ENCODE peak calls at places on chromosomes 1 and 21, in six cellular contexts. U, F, S, O, C and H are unnamed samples.

GRCh38 chr21:41750051-41750450 is 16.8 kb downstream of the RIPK4 start:
- DNase-seq in U (no peak), F (no peak), S (no peak), O (no peak), C (no peak), H (no peak)

GRCh38 chr21:15732290-15732995 is 2.7 kb downstream of the USP25 start:
- DNase-seq in U (peak), F (no peak), S (no peak), O (no peak), C (no peak), H (no peak)

GRCh38 chr21:34280389-34280795 is 83.4 kb upstream of the KCNE2 start:
- DNase-seq in U (no peak), F (no peak), S (no peak), O (no peak), C (peak), H (peak)

GRCh38 chr1:150619576-150620509 is 9.6 kb downstream of the ENSA start:
- DNase-seq in U (peak), F (peak), S (no peak), O (no peak), C (no peak), H (no peak)

GRCh38 chr1:171948491-171948890 is 107.2 kb downstream of the DNM3 start:
- DNase-seq in U (no peak), F (no peak), S (no peak), O (no peak), C (no peak), H (no peak)

GRCh38 chr1:41650176-41650519 is 165.7 kb upstream of the EDN2 start:
- DNase-seq in U (no peak), F (no peak), S (no peak), O (no peak), C (no peak), H (no peak)

GRCh38 chr1:226809785-226810571 is 60.4 kb upstream of the PSEN2 start:
- DNase-seq in U (no peak), F (no peak), S (no peak), O (no peak), C (no peak), H (no peak)

GRCh38 chr1:55313903-55314302 is 98.7 kb upstream of the USP24 start:
- DNase-seq in U (no peak), F (no peak), S (no peak), O (no peak), C (no peak), H (no peak)

GRCh38 chr1:153679337-153680119 is 1.0 kb downstream of the NPR1 start:
- DNase-seq in U (peak), F (no peak), S (no peak), O (no peak), C (no peak), H (peak)

GRCh38 chr1:64624446-64624766 is 120.5 kb upstream of the RAVER2 start:
- DNase-seq in U (no peak), F (no peak), S (no peak), O (no peak), C (no peak), H (no peak)

GRCh38 chr1:57443004-57443403 is 19.1 kb upstream of the DAB1 start:
- DNase-seq in U (no peak), F (no peak), S (no peak), O (no peak), C (no peak), H (no peak)

GRCh38 chr1:227899141-227899819 is 48.5 kb downstream of the WNT9A start:
- DNase-seq in U (no peak), F (no peak), S (no peak), O (no peak), C (peak), H (no peak)

GRCh38 chr1:1303736-1304135 is 4.0 kb downstream of the ACAP3 start:
- DNase-seq in U (no peak), F (no peak), S (no peak), O (no peak), C (no peak), H (no peak)

GRCh38 chr21:26965567-26966359 is 1.1 kb downstream of the ADAMTS5 start:
- DNase-seq in U (no peak), F (peak), S (peak), O (peak), C (peak), H (peak)

GRCh38 chr1:210366767-210367166 is 38.1 kb downstream of the HHAT start:
- DNase-seq in U (no peak), F (no peak), S (no peak), O (no peak), C (no peak), H (no peak)

GRCh38 chr21:35257413-35257812 is 208.3 kb upstream of the RUNX1 start:
- DNase-seq in U (peak), F (peak), S (peak), O (peak), C (peak), H (peak)

GRCh38 chr1:196409586-196409985 is 198.7 kb downstream of the KCNT2 start:
- DNase-seq in U (no peak), F (no peak), S (no peak), O (no peak), C (no peak), H (no peak)

GRCh38 chr1:95021794-95022193 is 51.0 kb downstream of the ALG14 start:
- DNase-seq in U (no peak), F (peak), S (no peak), O (no peak), C (no peak), H (no peak)

GRCh38 chr1:54218883-54219687 is 19.1 kb downstream of the MRPL37 start:
- DNase-seq in U (no peak), F (no peak), S (no peak), O (peak), C (peak), H (no peak)

GRCh38 chr1:14217384-14217783 is 381.1 kb upstream of the KAZN start:
- DNase-seq in U (no peak), F (no peak), S (no peak), O (no peak), C (no peak), H (no peak)

GRCh38 chr1:160844447-160845232 is 18.0 kb downstream of the CD244 start:
- DNase-seq in U (no peak), F (no peak), S (no peak), O (no peak), C (no peak), H (no peak)

GRCh38 chr1:15833842-15834405 is 13.6 kb upstream of the SPEN start:
- DNase-seq in U (no peak), F (no peak), S (no peak), O (no peak), C (no peak), H (no peak)

GRCh38 chr21:45970674-45971486 is 10.7 kb upstream of the COL6A1 start:
- DNase-seq in U (peak), F (peak), S (peak), O (no peak), C (peak), H (peak)

GRCh38 chr1:66764994-66765578 is 12.8 kb downstream of the DYNLT5 start:
- DNase-seq in U (peak), F (peak), S (peak), O (peak), C (peak), H (peak)

GRCh38 chr1:66760506-66760905 is 8.2 kb downstream of the DYNLT5 start:
- DNase-seq in U (no peak), F (no peak), S (no peak), O (no peak), C (no peak), H (no peak)

GRCh38 chr1:66758247-66758755 is 6.0 kb downstream of the DYNLT5 start:
- DNase-seq in U (no peak), F (no peak), S (no peak), O (no peak), C (no peak), H (no peak)

GRCh38 chr1:66757740-66758139 is 5.5 kb downstream of the DYNLT5 start:
- DNase-seq in U (no peak), F (no peak), S (no peak), O (no peak), C (no peak), H (no peak)

GRCh38 chr1:66761273-66761672 is 9.0 kb downstream of the DYNLT5 start:
- DNase-seq in U (no peak), F (no peak), S (no peak), O (no peak), C (no peak), H (no peak)
- TF ChIP-seq CTCF in U (no peak), F (no peak), S (no peak), O (no peak), C (no peak), H (no peak)

GRCh38 chr1:218659911-218660677 is 315.0 kb downstream of the TGFB2 start:
- DNase-seq in U (no peak), F (no peak), S (no peak), O (no peak), C (no peak), H (no peak)
- H3K4me3 ChIP-seq in U (no peak), F (no peak), S (no peak), O (no peak), C (no peak), H (no peak)

GRCh38 chr1:235128453-235129328 is at the start of gene TOMM20:
- DNase-seq in U (peak), F (peak), S (peak), O (peak), C (peak), H (peak)
- TF ChIP-seq POLR2A in U (peak), F (peak), S (peak), O (no peak), C (peak), H (peak)

DNA sequence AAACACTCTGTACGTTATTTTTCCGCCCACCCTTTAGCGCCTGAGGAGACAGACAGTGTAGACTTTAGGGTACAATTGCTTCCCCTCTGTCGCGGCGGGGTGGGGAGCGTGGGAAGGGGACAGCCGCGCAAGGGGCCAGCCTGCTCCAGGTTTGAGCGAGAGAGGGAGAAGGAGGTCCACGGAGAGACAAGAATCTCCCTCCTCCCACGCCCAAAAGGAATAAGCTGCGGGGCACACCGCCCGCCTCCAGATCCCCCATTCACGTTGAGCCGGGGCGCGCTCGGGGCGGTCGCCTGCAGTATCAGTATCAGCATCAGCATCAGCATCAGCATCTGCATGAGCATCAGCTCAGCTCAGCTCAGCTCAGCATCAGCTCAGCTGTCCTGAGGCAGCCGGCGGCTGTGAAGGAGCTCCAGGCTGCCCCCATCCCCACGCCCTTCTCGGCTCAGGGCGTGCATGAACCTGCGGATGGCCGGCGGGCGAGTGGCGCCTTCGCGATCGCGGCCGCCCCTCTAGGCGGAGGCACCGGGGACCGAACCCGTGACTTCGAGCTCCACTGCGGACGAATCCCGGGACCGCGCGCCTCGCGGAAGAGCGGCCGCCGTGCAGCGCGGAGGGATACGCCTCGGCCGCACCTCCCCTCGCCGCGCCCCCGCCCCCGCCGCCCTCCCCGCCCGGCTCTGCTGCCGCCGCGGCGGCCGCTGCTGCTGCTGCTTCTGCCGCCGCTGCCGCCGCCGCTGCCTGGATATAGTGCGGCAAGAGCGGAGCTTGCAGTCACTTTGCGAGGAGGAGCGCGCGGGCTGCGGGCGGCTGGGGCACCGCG is at the start of gene NCAM2:
- DNase-seq in U (peak), F (peak), S (peak), O (peak), C (peak), H (peak)
- TF ChIP-seq CTCF in U (no peak), F (no peak), S (no peak), O (no peak), C (no peak), H (no peak)

GRCh38 chr1:202689082-202689481 is 21.2 kb downstream of the SYT2 start:
- DNase-seq in U (no peak), F (no peak), S (no peak), O (no peak), C (no peak), H (no peak)
- H3K4me3 ChIP-seq in U (no peak), F (no peak), S (no peak), O (no peak), C (no peak), H (no peak)

DNA sequence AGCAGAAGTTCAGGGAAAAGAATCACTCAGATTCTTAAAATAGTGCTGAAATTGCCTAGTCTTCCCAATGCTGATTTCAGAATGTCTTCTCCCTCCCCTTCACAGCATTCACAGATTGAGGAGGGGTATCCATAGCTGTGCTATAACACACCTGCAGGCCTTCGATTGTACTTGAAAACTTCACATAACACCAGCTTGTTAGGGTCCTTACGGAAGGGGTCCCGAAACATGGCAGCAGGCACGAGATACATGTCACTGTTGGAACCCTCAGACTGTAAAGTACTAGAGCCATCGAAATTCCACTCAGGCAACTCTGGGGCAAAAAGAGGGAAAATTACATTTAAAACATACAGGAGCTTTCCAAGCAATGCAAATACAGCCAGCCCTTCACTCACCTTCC is 4.6 kb downstream of the GLUL start:
- DNase-seq in U (no peak), F (no peak), S (no peak), O (no peak), C (no peak), H (no peak)
- TF ChIP-seq POLR2A in U (no peak), F (no peak), S (no peak), O (no peak), C (no peak), H (no peak)

GRCh38 chr1:183716286-183716685 is 63.2 kb upstream of the APOBEC4 start:
- DNase-seq in U (no peak), F (no peak), S (no peak), O (no peak), C (no peak), H (no peak)

GRCh38 chr1:183710734-183711133 is 57.6 kb upstream of the APOBEC4 start:
- DNase-seq in U (no peak), F (no peak), S (no peak), O (no peak), C (no peak), H (no peak)

GRCh38 chr1:183711165-183711678 is 58.1 kb upstream of the APOBEC4 start:
- DNase-seq in U (no peak), F (no peak), S (no peak), O (no peak), C (no peak), H (no peak)

GRCh38 chr1:183710333-183710732 is 57.2 kb upstream of the APOBEC4 start:
- DNase-seq in U (no peak), F (no peak), S (no peak), O (no peak), C (no peak), H (no peak)

DNA sequence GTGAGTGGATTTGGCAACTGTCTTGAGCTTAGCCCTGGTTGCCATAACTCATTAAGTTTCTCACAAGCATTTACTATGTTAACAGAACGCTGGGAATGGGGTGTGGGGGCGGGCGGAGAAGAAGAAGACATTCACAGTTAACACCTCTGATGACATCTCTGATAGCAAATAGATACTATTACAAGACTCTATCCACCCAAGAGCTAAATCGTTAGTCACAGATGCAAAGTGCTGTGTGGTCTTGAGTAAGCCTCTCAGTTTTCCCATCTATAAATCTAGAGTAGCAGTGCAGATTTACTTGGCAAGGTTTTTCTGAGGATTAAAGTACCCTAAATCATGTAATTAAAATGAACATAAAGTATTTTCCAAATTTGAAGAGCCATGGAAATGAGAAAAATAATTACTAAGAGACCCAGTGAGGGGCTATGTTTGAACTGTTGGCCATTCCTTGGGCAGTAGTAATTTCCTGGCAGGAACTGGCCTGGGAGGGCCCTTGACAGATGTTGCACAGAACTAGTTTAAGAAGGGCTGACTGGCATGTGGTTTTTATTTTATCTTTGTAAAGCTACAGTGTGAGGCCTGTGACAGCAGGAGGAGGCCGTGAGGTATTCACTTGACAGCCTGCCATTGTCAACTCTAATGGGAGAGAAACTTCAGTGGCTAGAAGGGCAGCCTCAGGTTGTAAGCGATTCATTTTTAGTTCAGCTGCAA is 58.7 kb upstream of the APOBEC4 start:
- DNase-seq in U (no peak), F (no peak), S (no peak), O (no peak), C (no peak), H (no peak)
- TF ChIP-seq CTCF in U (no peak), F (no peak), S (no peak), O (no peak), C (no peak), H (no peak)

GRCh38 chr1:104072915-104073371 is 323.2 kb downstream of the AMY1C start:
- DNase-seq in U (no peak), F (no peak), S (no peak), O (no peak), C (no peak), H (no peak)
- H3K4me3 ChIP-seq in U (no peak), F (no peak), S (no peak), O (no peak), C (no peak), H (no peak)

DNA sequence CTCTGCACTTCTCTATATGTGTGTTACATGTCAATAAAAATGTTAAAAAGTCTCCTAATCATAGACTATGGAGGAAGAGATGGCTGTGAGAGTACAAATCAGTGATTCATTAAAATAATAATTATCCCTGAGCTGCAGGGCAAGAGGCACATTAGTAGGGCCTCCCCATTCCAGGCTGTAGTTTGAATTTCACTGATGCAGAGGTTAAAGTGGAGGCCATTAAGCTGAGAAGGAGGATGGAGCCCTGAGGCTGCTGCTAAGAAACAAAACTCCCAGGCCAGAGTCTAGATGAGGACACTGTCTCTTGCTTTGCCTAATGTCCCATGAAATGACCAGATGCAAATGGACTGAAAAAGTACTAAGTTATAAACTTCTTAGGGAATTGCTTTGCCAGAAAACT is 89.1 kb upstream of the WDR26 start:
- DNase-seq in U (no peak), F (no peak), S (no peak), O (no peak), C (no peak), H (no peak)
- TF ChIP-seq POLR2A in U (no peak), F (no peak), S (no peak), O (no peak), C (no peak), H (no peak)

GRCh38 chr1:155324717-155325595 is 4.3 kb downstream of the RUSC1 start:
- DNase-seq in U (peak), F (peak), S (peak), O (peak), C (peak), H (peak)
- TF ChIP-seq CTCF in U (peak), F (peak), S (peak), O (peak), C (peak), H (no peak)